ENCODE peak calls at places on chromosome 11, in four cellular contexts. Z, A, X and D are unnamed samples. For H3K4me1 and H3K36me3, the result is how much of the 10 kb centered on the place peaks cover.

GRCh38 chr11:65781152-65781961 is 581 bp upstream of the AP5B1 start:
- DNase-seq in X (peak), A (peak), Z (no peak), D (no peak)

GRCh38 chr11:78907636-78908035 is 333.0 kb upstream of the NARS2 start:
- DNase-seq in Z (no peak), X (no peak), A (no peak), D (no peak)

GRCh38 chr11:59189986-59190385 is 18.1 kb downstream of the DTX4 start:
- DNase-seq in X (peak), Z (no peak), A (no peak), D (no peak)

GRCh38 chr11:1557904-1558831 is 13.9 kb downstream of the DUSP8 start:
- DNase-seq in A (no peak), X (no peak), Z (no peak), D (no peak)

GRCh38 chr11:18802381-18803257 is 11.0 kb upstream of the PTPN5 start:
- DNase-seq in A (no peak), Z (peak), X (peak), D (no peak)

GRCh38 chr11:63888170-63889086 is 28.5 kb downstream of the RCOR2 start:
- DNase-seq in A (peak), Z (peak), X (peak), D (peak)

GRCh38 chr11:43933608-43934358 is 8.7 kb upstream of the C11orf96 start:
- DNase-seq in A (peak), Z (no peak), X (no peak), D (no peak)

GRCh38 chr11:47123094-47123493 is 53.6 kb downstream of the ARFGAP2 start:
- DNase-seq in Z (no peak), X (no peak), A (no peak), D (no peak)

GRCh38 chr11:123386746-123387510 is 43.1 kb upstream of the GRAMD1B start:
- DNase-seq in A (no peak), X (no peak), Z (no peak), D (no peak)

GRCh38 chr11:125743681-125744080 is 2.4 kb upstream of the PATE1 start:
- DNase-seq in Z (no peak), X (no peak), A (no peak), D (no peak)

GRCh38 chr11:72568861-72569260 is 105.4 kb downstream of the PDE2A start:
- DNase-seq in A (no peak), X (no peak), Z (no peak), D (no peak)

GRCh38 chr11:12539570-12539969 is 134.7 kb upstream of the TEAD1 start:
- DNase-seq in X (peak), Z (no peak), A (no peak), D (no peak)

GRCh38 chr11:6609502-6610015 is 2.5 kb downstream of the TAF10 start:
- DNase-seq in A (no peak), Z (no peak), X (no peak), D (no peak)

GRCh38 chr11:76288166-76288978 is 82.1 kb upstream of the WNT11 start:
- DNase-seq in X (peak), A (no peak), Z (no peak), D (no peak)

GRCh38 chr11:57641011-57641410 is 8.7 kb downstream of the YPEL4 start:
- DNase-seq in X (no peak), Z (no peak), A (peak), D (no peak)

GRCh38 chr11:28110839-28111235 is 2.6 kb downstream of the METTL15 start:
- DNase-seq in X (no peak), Z (no peak), A (no peak), D (no peak)

GRCh38 chr11:6931146-6931713 is 5.0 kb downstream of the ZNF215 start:
- DNase-seq in A (no peak), Z (no peak), X (no peak), D (no peak)

GRCh38 chr11:93572171-93572570 is 29.0 kb upstream of the SMCO4 start:
- DNase-seq in A (no peak), X (no peak), Z (no peak), D (no peak)

GRCh38 chr11:92667446-92668165 is 301.8 kb upstream of the MTNR1B start:
- DNase-seq in Z (no peak), X (no peak), A (no peak), D (no peak)

GRCh38 chr11:83168756-83169155 is 11.8 kb downstream of the PCF11 start:
- DNase-seq in A (no peak), Z (no peak), X (no peak), D (no peak)

GRCh38 chr11:83175815-83176214 is 17.7 kb upstream of the ANKRD42 start:
- DNase-seq in Z (no peak), X (peak), A (no peak), D (no peak)

GRCh38 chr11:83172551-83172950 is 15.6 kb downstream of the PCF11 start:
- DNase-seq in X (no peak), Z (no peak), A (no peak), D (no peak)

DNA sequence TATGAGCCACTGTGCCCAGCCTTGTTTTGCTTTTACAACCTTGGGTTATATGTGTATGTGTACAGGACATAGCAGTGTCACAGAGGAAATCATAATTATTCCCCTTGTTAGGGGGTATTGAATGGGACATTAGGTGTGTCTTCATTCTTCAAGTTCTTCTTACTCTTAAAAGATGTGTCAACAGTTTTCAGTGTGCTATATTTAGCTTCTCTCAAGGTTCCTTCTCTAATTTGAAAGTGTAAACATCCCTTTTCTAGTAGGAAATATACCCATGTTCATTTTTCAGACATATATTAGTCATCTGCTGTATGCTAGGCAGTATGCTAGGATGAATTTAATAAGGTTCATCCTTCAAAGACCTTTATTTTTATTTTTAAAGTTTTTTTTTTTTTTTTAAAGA is 17.1 kb downstream of the PCF11 start:
- DNase-seq in A (no peak), Z (no peak), X (no peak), D (no peak)
- H3K4me1 ChIP-seq in A (under half), Z (half or more), X (under half), D (half or more)

DNA sequence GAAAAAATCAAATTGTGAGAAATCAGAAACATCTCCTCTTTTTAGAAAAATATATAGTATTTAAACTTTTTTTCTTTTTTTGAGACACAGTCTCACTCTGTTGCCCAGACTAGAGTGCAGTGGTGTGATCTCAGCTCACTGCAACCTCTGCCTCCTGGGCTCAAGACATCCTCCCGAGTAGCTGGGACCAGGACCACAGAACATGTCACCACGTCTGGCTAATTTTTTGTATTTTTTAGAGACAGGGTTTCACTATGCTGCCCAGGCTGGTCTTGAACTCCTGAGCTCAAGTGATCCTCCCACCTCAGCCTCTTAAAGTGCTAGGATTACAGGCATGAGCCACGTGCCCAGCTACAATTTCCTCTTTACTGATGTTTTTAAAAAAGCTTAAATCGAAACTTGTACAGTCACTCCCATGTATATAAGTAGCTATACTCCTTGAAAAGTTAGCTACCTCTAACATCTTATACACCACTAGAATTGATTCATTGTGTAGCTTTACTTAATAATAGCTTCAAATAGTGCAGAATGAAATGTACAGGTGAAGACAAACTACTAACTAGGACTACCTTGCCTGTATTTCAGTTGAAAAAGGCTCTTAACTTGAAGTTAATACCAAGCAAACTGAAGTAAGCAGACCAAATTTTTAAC is 10.3 kb downstream of the EIF4G2 start:
- DNase-seq in X (no peak), A (no peak), Z (no peak), D (no peak)
- H3K36me3 ChIP-seq in X (under half), A (under half), Z (half or more), D (half or more)

GRCh38 chr11:90916706-90917105 is 693.9 kb upstream of the CHORDC1 start:
- DNase-seq in X (no peak), Z (no peak), A (no peak), D (no peak)
- H3K4me1 ChIP-seq in X (under half), Z (under half), A (under half), D (under half)

DNA sequence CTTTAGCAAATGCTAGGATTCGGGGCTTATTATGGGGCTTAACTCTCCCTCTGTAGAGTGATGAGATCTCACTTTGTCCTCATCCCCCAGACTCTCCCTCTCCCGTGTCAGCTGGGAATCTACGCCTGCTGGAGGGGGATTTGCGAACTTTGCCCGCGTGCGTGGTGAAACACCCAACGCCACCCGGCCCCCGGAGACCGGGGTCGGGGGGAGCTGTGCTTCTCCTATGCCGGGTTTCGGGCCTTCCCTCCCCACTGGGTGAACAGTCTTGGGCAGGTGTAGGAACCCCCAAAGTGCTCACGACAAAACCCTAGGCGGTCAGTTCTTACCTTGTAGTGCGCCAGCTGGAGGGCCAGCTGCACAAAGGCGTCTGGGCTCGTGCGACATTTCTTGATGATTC is 21.6 kb upstream of the TESMIN start:
- DNase-seq in A (no peak), Z (peak), X (no peak), D (no peak)
- H3K36me3 ChIP-seq in A (under half), Z (half or more), X (half or more), D (half or more)

GRCh38 chr11:87260811-87261210 is 223.1 kb downstream of the TMEM135 start:
- DNase-seq in A (no peak), X (peak), Z (no peak), D (no peak)
- H3K4me1 ChIP-seq in A (under half), X (under half), Z (under half), D (under half)

GRCh38 chr11:8693555-8693954 is 11.0 kb downstream of the RPL27A start:
- DNase-seq in X (no peak), A (no peak), Z (no peak), D (no peak)

GRCh38 chr11:8691601-8692000 is 9.0 kb downstream of the RPL27A start:
- DNase-seq in Z (no peak), A (no peak), X (no peak), D (no peak)

GRCh38 chr11:8694137-8694536 is 11.5 kb downstream of the RPL27A start:
- DNase-seq in X (no peak), Z (no peak), A (no peak), D (no peak)

GRCh38 chr11:8693010-8693551 is 10.5 kb downstream of the RPL27A start:
- DNase-seq in X (no peak), A (no peak), Z (no peak), D (no peak)

DNA sequence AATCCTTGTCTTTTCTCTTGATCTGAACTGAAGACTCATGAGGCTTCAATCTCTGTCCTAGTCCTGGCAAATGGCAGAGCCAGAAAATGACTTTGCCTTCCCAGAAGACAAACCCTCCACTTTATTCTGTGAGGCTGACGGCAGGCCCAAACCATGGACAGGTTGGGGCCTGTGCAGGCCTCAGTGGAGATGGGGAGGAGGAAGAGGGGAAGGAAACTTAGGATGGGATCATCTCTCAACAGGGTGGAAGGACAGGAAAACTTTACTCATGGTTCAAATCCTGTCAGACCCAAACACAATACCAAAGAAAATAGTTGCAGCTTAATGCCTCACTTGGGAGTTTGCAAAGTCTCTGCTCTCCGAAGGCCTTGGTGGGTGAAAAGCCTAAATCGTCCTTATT is 9.8 kb downstream of the RPL27A start:
- DNase-seq in A (no peak), Z (no peak), X (no peak), D (no peak)
- H3K36me3 ChIP-seq in A (under half), Z (under half), X (under half), D (half or more)

DNA sequence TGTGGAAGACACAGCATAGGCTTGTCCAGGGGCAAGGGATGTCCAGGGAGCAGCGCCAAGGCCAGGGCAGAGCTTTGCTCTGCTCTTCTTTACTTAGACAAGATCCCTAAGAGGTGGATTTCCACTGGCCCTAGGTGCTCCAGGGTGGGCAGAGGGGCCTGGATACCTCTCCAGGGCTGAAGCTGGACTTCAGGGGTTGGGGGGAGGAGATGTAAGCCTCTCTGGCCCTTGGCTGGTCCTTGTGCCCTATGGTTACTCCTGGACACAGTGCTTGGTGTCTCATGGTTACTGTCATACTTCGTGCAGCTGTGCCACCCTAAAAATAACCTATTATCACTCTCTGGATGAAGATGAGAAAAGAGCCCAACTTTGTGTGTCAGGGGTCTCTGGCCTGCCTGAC is 12.9 kb upstream of the KCNJ11 start:
- DNase-seq in X (no peak), Z (no peak), A (peak), D (no peak)
- H3K4me1 ChIP-seq in X (under half), Z (under half), A (under half), D (under half)

GRCh38 chr11:73982595-73982989 is at the start of gene UCP2:
- DNase-seq in A (peak), X (no peak), Z (peak), D (peak)

GRCh38 chr11:73978576-73979086 is 4.0 kb downstream of the UCP2 start:
- DNase-seq in X (no peak), Z (peak), A (no peak), D (no peak)

GRCh38 chr11:73981051-73981805 is 1.4 kb downstream of the UCP2 start:
- DNase-seq in Z (peak), X (no peak), A (no peak), D (no peak)

GRCh38 chr11:73977856-73978519 is 4.7 kb downstream of the UCP2 start:
- DNase-seq in X (no peak), Z (peak), A (no peak), D (no peak)

DNA sequence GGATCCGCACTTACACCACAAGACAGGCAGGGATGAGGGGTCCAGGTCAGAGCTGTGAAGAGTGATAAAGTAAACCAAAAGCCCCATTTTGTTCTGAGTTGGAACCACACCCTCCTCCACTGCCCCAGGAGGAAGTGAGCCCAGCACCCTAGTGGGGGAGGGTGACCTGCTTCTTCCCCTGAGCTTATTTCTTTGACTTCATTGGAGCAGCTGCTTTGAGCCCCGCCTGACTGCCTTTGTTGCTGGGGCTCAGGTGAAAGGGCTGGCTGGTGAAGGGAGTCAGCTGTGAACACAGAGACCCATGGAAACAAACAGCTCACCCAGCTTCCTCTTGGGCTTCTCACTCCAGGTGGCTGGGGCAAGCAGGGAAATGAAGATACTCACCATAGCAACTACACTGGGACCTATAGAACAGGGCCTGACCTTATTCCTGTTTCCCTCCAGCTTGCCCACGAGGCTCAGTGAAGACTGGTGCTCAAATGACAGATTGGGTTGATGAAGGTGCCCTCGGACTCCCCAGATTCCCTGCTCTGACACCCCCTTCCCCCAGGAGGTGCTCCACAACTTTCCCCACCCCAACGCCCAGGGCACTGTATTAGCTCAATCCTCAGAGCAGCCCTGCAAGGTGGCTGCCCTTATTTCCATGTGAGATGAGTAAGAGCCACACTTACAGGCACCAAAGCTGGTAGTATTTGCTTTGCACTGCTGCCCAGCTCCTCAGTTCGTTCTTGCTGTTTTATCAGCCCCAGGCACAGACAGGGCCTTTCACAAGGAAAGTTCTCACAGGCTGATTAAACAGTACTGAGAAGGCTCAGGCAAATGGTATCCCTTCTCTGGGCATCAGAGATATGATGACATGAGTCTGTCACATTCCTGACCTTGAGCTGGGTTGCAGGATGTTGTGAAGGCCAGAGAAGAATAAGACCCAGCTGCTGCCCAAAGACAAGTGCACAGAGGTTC is 2.4 kb downstream of the UCP2 start:
- DNase-seq in Z (peak), A (peak), X (peak), D (no peak)
- H3K36me3 ChIP-seq in Z (half or more), A (under half), X (under half), D (under half)